ENCODE peak calls at places on chromosomes 1 and 21, in nine cellular contexts. H is kidney epithelial cell; U is foreskin keratinocyte; O is right lobe of liver; S is CD4-positive, alpha-beta T cell; W is neural crest cell; T is dorsolateral prefrontal cortex; B is PC-3; V is Calu3. G is an unnamed sample.

GRCh38 chr1:81811757-81812371 is 11.1 kb downstream of the ADGRL2 start:
- DNase-seq in H (no peak), U (no peak), O (no peak), S (no peak), W (no peak), T (no peak), B (peak; percentile 43), V (no peak), G (no peak)

GRCh38 chr1:158724442-158724841 is 3.9 kb upstream of the OR6K3 start:
- DNase-seq in H (no peak), U (no peak), O (no peak), S (no peak), W (no peak), T (no peak), B (no peak), V (no peak), G (no peak)

GRCh38 chr1:88892146-88892877 is 945 bp upstream of the GTF2B start:
- DNase-seq in H (no peak), U (no peak), O (peak; percentile 61), S (no peak), W (no peak), T (no peak), B (peak; percentile 95), V (peak; percentile 64), G (no peak)

GRCh38 chr1:204073837-204074273 is 940 bp downstream of the SOX13 start:
- DNase-seq in H (no peak), U (no peak), O (peak; percentile 55), S (no peak), W (no peak), T (no peak), B (peak; percentile 27), V (no peak), G (no peak)

GRCh38 chr1:84078108-84078823 is 65.8 kb upstream of the PRKACB start:
- DNase-seq in H (no peak), U (no peak), O (no peak), S (no peak), W (no peak), T (peak; percentile 46), B (peak; percentile 18), V (no peak), G (peak; percentile 22)

GRCh38 chr1:93990010-93990409 is 80.8 kb upstream of the GCLM start:
- DNase-seq in H (no peak), U (no peak), O (no peak), S (no peak), W (no peak), T (no peak), B (no peak), V (no peak), G (peak; percentile 21)

GRCh38 chr21:42208801-42209490 is 10.0 kb upstream of the ABCG1 start:
- DNase-seq in H (no peak), U (no peak), O (no peak), S (no peak), W (no peak), T (no peak), B (no peak), V (no peak), G (no peak)

GRCh38 chr1:22252902-22253790 is 110.2 kb upstream of the WNT4 start:
- DNase-seq in H (no peak), U (no peak), O (no peak), S (no peak), W (no peak), T (no peak), B (no peak), V (no peak), G (no peak)

GRCh38 chr1:156440689-156441437 is 59.7 kb downstream of the MEF2D start:
- DNase-seq in H (no peak), U (no peak), O (no peak), S (no peak), W (no peak), T (no peak), B (no peak), V (no peak), G (no peak)

GRCh38 chr1:221712198-221712684 is 29.6 kb downstream of the DUSP10 start:
- DNase-seq in H (peak; percentile 81), U (peak; percentile 70), O (no peak), S (no peak), W (no peak), T (no peak), B (peak; percentile 71), V (no peak), G (no peak)

GRCh38 chr1:108947871-108948525 is 15.3 kb downstream of the CLCC1 start:
- DNase-seq in H (no peak), U (no peak), O (no peak), S (no peak), W (no peak), T (no peak), B (no peak), V (no peak), G (no peak)

GRCh38 chr1:95230768-95231191 is 3.2 kb upstream of the RWDD3 start:
- DNase-seq in H (no peak), U (no peak), O (no peak), S (no peak), W (no peak), T (no peak), B (peak; percentile 25), V (peak; percentile 31), G (no peak)

GRCh38 chr1:32900956-32901822 is at the start of gene TMEM54:
- DNase-seq in H (no peak), U (no peak), O (no peak), S (no peak), W (no peak), T (no peak), B (peak; percentile 76), V (peak; percentile 87), G (peak; percentile 63)

GRCh38 chr1:160227045-160227444 is 21.9 kb downstream of the PEA15 start:
- DNase-seq in H (no peak), U (no peak), O (no peak), S (no peak), W (no peak), T (no peak), B (no peak), V (no peak), G (no peak)

GRCh38 chr1:190258003-190258402 is 219.7 kb downstream of the BRINP3 start:
- DNase-seq in H (no peak), U (no peak), O (no peak), S (no peak), W (no peak), T (no peak), B (no peak), V (no peak), G (no peak)

GRCh38 chr1:12554521-12555305 is 63.3 kb downstream of the DHRS3 start:
- DNase-seq in H (no peak), U (no peak), O (no peak), S (no peak), W (no peak), T (peak; percentile 28), B (no peak), V (no peak), G (no peak)

GRCh38 chr1:12552111-12552888 is 65.7 kb downstream of the DHRS3 start:
- DNase-seq in H (no peak), U (no peak), O (peak; percentile 40), S (no peak), W (no peak), T (no peak), B (no peak), V (no peak), G (no peak)

GRCh38 chr1:12553963-12554362 is 64.0 kb downstream of the DHRS3 start:
- DNase-seq in H (no peak), U (no peak), O (no peak), S (no peak), W (no peak), T (peak; percentile 13), B (no peak), V (no peak), G (no peak)

GRCh38 chr1:12551584-12551983 is 66.4 kb downstream of the DHRS3 start:
- DNase-seq in H (no peak), U (no peak), O (peak; percentile 8), S (no peak), W (no peak), T (no peak), B (no peak), V (no peak), G (no peak)

GRCh38 chr1:12552951-12553921 is 64.8 kb downstream of the DHRS3 start:
- DNase-seq in H (no peak), U (no peak), O (no peak), S (no peak), W (no peak), T (peak; percentile 31), B (no peak), V (no peak), G (no peak)
- TF ChIP-seq CTCF in H (no peak), U (no peak), O (no peak), S (no peak), W (no peak), T (no peak), B (no peak), V (no peak), G (no peak)

DNA sequence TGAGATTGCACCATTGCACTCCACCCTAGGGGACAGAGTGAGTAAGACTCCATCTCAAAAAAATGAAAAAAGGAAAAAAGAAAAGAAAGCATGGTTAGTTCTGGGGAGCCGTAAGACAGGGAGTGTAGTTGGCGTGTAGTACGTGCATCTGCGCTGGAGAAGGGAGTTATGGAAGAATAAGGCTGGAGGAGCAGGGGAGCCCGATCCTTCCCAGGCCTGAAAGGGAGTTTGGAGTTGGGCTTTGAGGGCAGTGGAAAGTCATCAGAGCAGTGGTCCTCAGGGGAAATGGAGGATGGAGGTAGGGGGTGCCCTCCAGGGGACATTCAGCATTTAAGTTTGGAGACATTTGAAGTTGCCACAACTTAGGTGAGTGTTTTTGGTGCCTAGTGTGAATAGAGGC is 11.3 kb upstream of the TMEM201 start:
- DNase-seq in H (no peak), U (no peak), O (no peak), S (no peak), W (no peak), T (no peak), B (no peak), V (no peak), G (no peak)
- TF ChIP-seq CTCF in H (no peak), U (no peak), O (no peak), S (no peak), W (no peak), T (no peak), B (no peak), V (no peak), G (no peak)

DNA sequence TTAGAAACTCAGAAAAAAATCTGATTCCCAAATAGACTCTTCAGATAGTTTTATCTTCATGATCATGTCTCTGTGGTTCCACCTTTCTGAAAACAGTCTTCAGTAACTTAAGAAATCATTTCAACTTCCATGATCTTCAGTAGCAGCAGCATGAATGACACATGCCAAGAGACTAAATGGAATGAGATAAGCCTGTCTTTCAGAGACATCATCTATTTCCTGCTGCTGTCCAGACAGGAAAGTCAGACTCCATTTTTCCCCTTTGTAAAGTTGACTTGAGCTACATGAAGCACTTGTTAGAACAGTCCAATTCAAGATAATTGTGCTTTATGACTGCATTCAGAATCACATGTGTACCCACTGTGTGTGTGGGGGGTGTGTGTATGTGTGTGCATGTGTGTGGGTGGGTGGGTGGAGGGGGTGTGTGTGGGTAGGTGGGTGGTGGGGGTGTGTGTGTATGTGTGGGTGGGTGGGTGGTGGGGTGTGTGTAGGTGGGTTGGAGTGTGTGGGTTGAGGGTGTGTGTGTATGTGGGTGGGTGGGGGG is 58.8 kb downstream of the CLIC4 start:
- DNase-seq in H (no peak), U (no peak), O (no peak), S (no peak), W (no peak), T (no peak), B (no peak), V (no peak), G (no peak)
- TF ChIP-seq CTCF in H (no peak), U (no peak), O (no peak), S (no peak), W (no peak), T (no peak), B (no peak), V (no peak), G (no peak)

GRCh38 chr1:145855426-145855948 is 3.4 kb downstream of the PIAS3 start:
- DNase-seq in H (no peak), U (no peak), O (no peak), S (no peak), W (no peak), T (no peak), B (no peak), V (no peak), G (no peak)
- TF ChIP-seq CTCF in H (no peak), U (peak; percentile 19), O (no peak), S (no peak), W (no peak), T (no peak), B (no peak), V (no peak), G (no peak)

G was measured in mesothelial cell of epicardium.